ENCODE peak calls at places on chromosomes 13 and 19, in six cellular contexts. One of them, this sample, is unnamed. For H3K4me1, the result is how much of the 10 kb centered on the place peaks cover.

GRCh38 chr19:51811344-51811743 is 16.4 kb downstream of the FPR3 start:
- DNase-seq in upper lobe of left lung: peak
- DNase-seq in tibial nerve: no peak
- DNase-seq in left ventricle myocardium inferior: peak
- DNase-seq in CD8-positive, alpha-beta T cell: no peak
- DNase-seq in body of pancreas: no peak
- DNase-seq in this sample: no peak

GRCh38 chr13:21040120-21040834 is 21.1 kb downstream of the LATS2 start:
- DNase-seq in tibial nerve: no peak
- DNase-seq in body of pancreas: no peak
- DNase-seq in left ventricle myocardium inferior: no peak
- DNase-seq in CD8-positive, alpha-beta T cell: no peak
- DNase-seq in upper lobe of left lung: no peak
- DNase-seq in this sample: no peak

GRCh38 chr13:106163426-106163825 is 372.0 kb downstream of the EFNB2 start:
- DNase-seq in body of pancreas: no peak
- DNase-seq in left ventricle myocardium inferior: no peak
- DNase-seq in tibial nerve: no peak
- DNase-seq in upper lobe of left lung: no peak
- DNase-seq in CD8-positive, alpha-beta T cell: no peak
- DNase-seq in this sample: no peak

GRCh38 chr13:98411617-98412310 is 165.1 kb downstream of the STK24 start:
- DNase-seq in tibial nerve: peak
- DNase-seq in body of pancreas: peak
- DNase-seq in left ventricle myocardium inferior: peak
- DNase-seq in CD8-positive, alpha-beta T cell: no peak
- DNase-seq in upper lobe of left lung: peak
- DNase-seq in this sample: no peak

GRCh38 chr13:30576528-30576927 is 41.2 kb upstream of the USPL1 start:
- DNase-seq in upper lobe of left lung: no peak
- DNase-seq in CD8-positive, alpha-beta T cell: peak
- DNase-seq in body of pancreas: no peak
- DNase-seq in tibial nerve: peak
- DNase-seq in left ventricle myocardium inferior: no peak
- DNase-seq in this sample: peak

GRCh38 chr13:78601124-78601885 is 2.0 kb downstream of the POU4F1 start:
- DNase-seq in body of pancreas: no peak
- DNase-seq in left ventricle myocardium inferior: no peak
- DNase-seq in tibial nerve: no peak
- DNase-seq in CD8-positive, alpha-beta T cell: no peak
- DNase-seq in upper lobe of left lung: no peak
- DNase-seq in this sample: no peak

GRCh38 chr19:41698746-41699230 is 9.6 kb upstream of the CEACAM5 start:
- DNase-seq in CD8-positive, alpha-beta T cell: no peak
- DNase-seq in left ventricle myocardium inferior: no peak
- DNase-seq in upper lobe of left lung: no peak
- DNase-seq in body of pancreas: no peak
- DNase-seq in tibial nerve: no peak
- DNase-seq in this sample: no peak

GRCh38 chr19:8413593-8413923 is 453 bp downstream of the MARCHF2 start:
- DNase-seq in tibial nerve: no peak
- DNase-seq in upper lobe of left lung: no peak
- DNase-seq in CD8-positive, alpha-beta T cell: no peak
- DNase-seq in left ventricle myocardium inferior: no peak
- DNase-seq in body of pancreas: no peak
- DNase-seq in this sample: no peak

GRCh38 chr13:47413112-47413511 is 516.3 kb upstream of the HTR2A start:
- DNase-seq in upper lobe of left lung: no peak
- DNase-seq in body of pancreas: no peak
- DNase-seq in left ventricle myocardium inferior: no peak
- DNase-seq in tibial nerve: no peak
- DNase-seq in CD8-positive, alpha-beta T cell: no peak
- DNase-seq in this sample: no peak

GRCh38 chr13:76799696-76800095 is 86.5 kb downstream of the KCTD12 start:
- DNase-seq in tibial nerve: no peak
- DNase-seq in left ventricle myocardium inferior: no peak
- DNase-seq in CD8-positive, alpha-beta T cell: no peak
- DNase-seq in upper lobe of left lung: no peak
- DNase-seq in body of pancreas: no peak
- DNase-seq in this sample: no peak

GRCh38 chr19:53537523-53538377 is at the start of gene ZNF331:
- DNase-seq in tibial nerve: peak
- DNase-seq in CD8-positive, alpha-beta T cell: peak
- DNase-seq in upper lobe of left lung: peak
- DNase-seq in left ventricle myocardium inferior: peak
- DNase-seq in body of pancreas: peak
- DNase-seq in this sample: peak

GRCh38 chr13:43879323-43880181 is at the start of the genes CCDC122 and LACC1:
- DNase-seq in tibial nerve: peak
- DNase-seq in CD8-positive, alpha-beta T cell: peak
- DNase-seq in upper lobe of left lung: peak
- DNase-seq in body of pancreas: peak
- DNase-seq in left ventricle myocardium inferior: peak
- DNase-seq in this sample: peak

GRCh38 chr13:74870865-74871264 is 611.1 kb downstream of the TBC1D4 start:
- DNase-seq in tibial nerve: no peak
- DNase-seq in body of pancreas: no peak
- DNase-seq in left ventricle myocardium inferior: no peak
- DNase-seq in CD8-positive, alpha-beta T cell: no peak
- DNase-seq in upper lobe of left lung: no peak
- DNase-seq in this sample: no peak

GRCh38 chr19:16584825-16585801 is 12.9 kb upstream of the SLC35E1 start:
- DNase-seq in left ventricle myocardium inferior: no peak
- DNase-seq in tibial nerve: no peak
- DNase-seq in upper lobe of left lung: no peak
- DNase-seq in CD8-positive, alpha-beta T cell: no peak
- DNase-seq in body of pancreas: no peak
- DNase-seq in this sample: no peak

GRCh38 chr13:110523180-110523579 is 38.3 kb downstream of the RAB20 start:
- DNase-seq in CD8-positive, alpha-beta T cell: no peak
- DNase-seq in upper lobe of left lung: no peak
- DNase-seq in body of pancreas: no peak
- DNase-seq in left ventricle myocardium inferior: no peak
- DNase-seq in tibial nerve: no peak
- DNase-seq in this sample: no peak

GRCh38 chr13:113862766-113863510 is 938 bp downstream of the GAS6 start:
- DNase-seq in body of pancreas: peak
- DNase-seq in upper lobe of left lung: peak
- DNase-seq in CD8-positive, alpha-beta T cell: no peak
- DNase-seq in left ventricle myocardium inferior: peak
- DNase-seq in tibial nerve: no peak
- DNase-seq in this sample: no peak

GRCh38 chr19:3798137-3798536 is 12.0 kb upstream of the MATK start:
- DNase-seq in tibial nerve: no peak
- DNase-seq in left ventricle myocardium inferior: no peak
- DNase-seq in body of pancreas: no peak
- DNase-seq in upper lobe of left lung: no peak
- DNase-seq in CD8-positive, alpha-beta T cell: no peak
- DNase-seq in this sample: no peak

GRCh38 chr13:36713842-36714241 is 40.0 kb downstream of the SERTM1 start:
- DNase-seq in CD8-positive, alpha-beta T cell: no peak
- DNase-seq in tibial nerve: no peak
- DNase-seq in body of pancreas: no peak
- DNase-seq in upper lobe of left lung: no peak
- DNase-seq in left ventricle myocardium inferior: no peak
- DNase-seq in this sample: no peak

GRCh38 chr19:54434112-54434861 is 14.7 kb upstream of the LENG8 start:
- DNase-seq in upper lobe of left lung: no peak
- DNase-seq in CD8-positive, alpha-beta T cell: no peak
- DNase-seq in tibial nerve: no peak
- DNase-seq in left ventricle myocardium inferior: no peak
- DNase-seq in body of pancreas: no peak
- DNase-seq in this sample: no peak

GRCh38 chr13:49539313-49539712 is 43.6 kb downstream of the PHF11 start:
- DNase-seq in body of pancreas: no peak
- DNase-seq in upper lobe of left lung: no peak
- DNase-seq in left ventricle myocardium inferior: no peak
- DNase-seq in tibial nerve: no peak
- DNase-seq in CD8-positive, alpha-beta T cell: no peak
- DNase-seq in this sample: no peak

GRCh38 chr13:70297219-70297618 is 189.0 kb upstream of the KLHL1 start:
- DNase-seq in body of pancreas: no peak
- DNase-seq in tibial nerve: no peak
- DNase-seq in upper lobe of left lung: no peak
- DNase-seq in left ventricle myocardium inferior: no peak
- DNase-seq in CD8-positive, alpha-beta T cell: no peak
- DNase-seq in this sample: no peak

DNA sequence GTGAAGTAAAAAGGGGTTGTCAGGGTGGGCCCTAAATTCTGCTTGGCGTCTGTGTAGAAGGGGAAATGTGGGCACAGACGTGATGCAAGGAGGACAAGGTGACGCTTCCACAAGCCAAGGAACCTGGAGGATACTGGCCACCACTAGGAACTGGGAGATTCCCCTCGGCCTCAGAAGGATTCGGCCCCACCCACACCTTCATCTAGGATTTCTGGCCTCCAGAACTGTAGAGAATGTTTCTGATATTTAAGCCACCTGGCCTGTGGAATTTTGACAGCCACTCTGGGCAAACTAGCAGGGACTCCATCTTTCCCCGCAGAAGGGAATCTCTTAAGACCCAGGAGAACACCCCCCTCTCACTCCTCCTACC is 1.1 kb downstream of the PLEKHJ1 start:
- DNase-seq in tibial nerve: no peak
- DNase-seq in upper lobe of left lung: no peak
- DNase-seq in body of pancreas: no peak
- DNase-seq in left ventricle myocardium inferior: no peak
- DNase-seq in CD8-positive, alpha-beta T cell: no peak
- DNase-seq in this sample: no peak
- H3K4me3 ChIP-seq in tibial nerve: peak
- H3K4me3 ChIP-seq in upper lobe of left lung: peak
- H3K4me3 ChIP-seq in body of pancreas: peak
- H3K4me3 ChIP-seq in left ventricle myocardium inferior: peak
- H3K4me3 ChIP-seq in CD8-positive, alpha-beta T cell: peak
- H3K4me3 ChIP-seq in this sample: peak

GRCh38 chr19:48940902-48941301 is 7.4 kb downstream of the DHDH start:
- DNase-seq in left ventricle myocardium inferior: no peak
- DNase-seq in tibial nerve: no peak
- DNase-seq in upper lobe of left lung: no peak
- DNase-seq in CD8-positive, alpha-beta T cell: no peak
- DNase-seq in body of pancreas: no peak
- DNase-seq in this sample: no peak
- H3K4me1 ChIP-seq in left ventricle myocardium inferior: under half
- H3K4me1 ChIP-seq in tibial nerve: under half
- H3K4me1 ChIP-seq in upper lobe of left lung: under half
- H3K4me1 ChIP-seq in CD8-positive, alpha-beta T cell: under half
- H3K4me1 ChIP-seq in body of pancreas: under half
- H3K4me1 ChIP-seq in this sample: under half

GRCh38 chr13:64158910-64159309 is 2743.3 kb upstream of the PCDH20 start:
- DNase-seq in tibial nerve: no peak
- DNase-seq in upper lobe of left lung: no peak
- DNase-seq in left ventricle myocardium inferior: no peak
- DNase-seq in body of pancreas: no peak
- DNase-seq in CD8-positive, alpha-beta T cell: no peak
- DNase-seq in this sample: peak

DNA sequence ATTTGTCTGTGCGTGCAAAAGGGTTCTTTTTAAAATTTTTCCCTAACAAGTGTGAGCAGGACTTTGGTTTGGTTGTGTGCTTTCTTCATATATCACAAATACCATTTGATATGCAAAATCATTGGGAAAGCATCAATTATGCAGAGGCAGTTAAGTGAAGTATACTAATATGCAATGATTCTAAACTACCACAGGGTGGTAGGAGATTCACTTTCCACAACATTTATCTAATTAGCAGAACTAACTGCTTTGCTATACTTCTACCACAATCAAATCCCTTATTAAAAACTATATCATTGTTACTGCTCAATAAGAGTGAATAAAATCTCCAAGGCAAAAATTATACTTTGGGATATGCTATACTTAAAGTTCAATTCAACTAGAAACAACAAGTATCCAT is 2738.9 kb upstream of the PCDH20 start:
- DNase-seq in body of pancreas: no peak
- DNase-seq in upper lobe of left lung: no peak
- DNase-seq in tibial nerve: no peak
- DNase-seq in left ventricle myocardium inferior: no peak
- DNase-seq in CD8-positive, alpha-beta T cell: no peak
- DNase-seq in this sample: no peak
- TF ChIP-seq CTCF in body of pancreas: no peak
- TF ChIP-seq CTCF in upper lobe of left lung: no peak
- TF ChIP-seq CTCF in tibial nerve: no peak
- TF ChIP-seq CTCF in left ventricle myocardium inferior: no peak
- TF ChIP-seq CTCF in CD8-positive, alpha-beta T cell: no peak
- TF ChIP-seq CTCF in this sample: peak

GRCh38 chr19:18789883-18790565 is 1.1 kb downstream of the COMP start:
- DNase-seq in left ventricle myocardium inferior: no peak
- DNase-seq in tibial nerve: no peak
- DNase-seq in upper lobe of left lung: no peak
- DNase-seq in body of pancreas: no peak
- DNase-seq in CD8-positive, alpha-beta T cell: no peak
- DNase-seq in this sample: no peak
- H3K4me3 ChIP-seq in left ventricle myocardium inferior: peak
- H3K4me3 ChIP-seq in tibial nerve: no peak
- H3K4me3 ChIP-seq in upper lobe of left lung: peak
- H3K4me3 ChIP-seq in body of pancreas: no peak
- H3K4me3 ChIP-seq in CD8-positive, alpha-beta T cell: no peak
- H3K4me3 ChIP-seq in this sample: no peak

GRCh38 chr13:108213946-108214345 is 1.4 kb downstream of the LIG4 start:
- DNase-seq in tibial nerve: no peak
- DNase-seq in body of pancreas: no peak
- DNase-seq in CD8-positive, alpha-beta T cell: no peak
- DNase-seq in upper lobe of left lung: no peak
- DNase-seq in left ventricle myocardium inferior: no peak
- DNase-seq in this sample: no peak

GRCh38 chr13:108215428-108215827 is at the start of gene LIG4:
- DNase-seq in upper lobe of left lung: peak
- DNase-seq in tibial nerve: peak
- DNase-seq in CD8-positive, alpha-beta T cell: peak
- DNase-seq in body of pancreas: peak
- DNase-seq in left ventricle myocardium inferior: peak
- DNase-seq in this sample: peak

GRCh38 chr13:108214511-108215383 is 589 bp downstream of the LIG4 start:
- DNase-seq in tibial nerve: no peak
- DNase-seq in body of pancreas: peak
- DNase-seq in CD8-positive, alpha-beta T cell: no peak
- DNase-seq in left ventricle myocardium inferior: no peak
- DNase-seq in upper lobe of left lung: peak
- DNase-seq in this sample: peak

GRCh38 chr13:108220042-108220441 is 1.9 kb downstream of the ABHD13 start:
- DNase-seq in upper lobe of left lung: peak
- DNase-seq in left ventricle myocardium inferior: no peak
- DNase-seq in CD8-positive, alpha-beta T cell: no peak
- DNase-seq in tibial nerve: no peak
- DNase-seq in body of pancreas: peak
- DNase-seq in this sample: no peak

GRCh38 chr13:108218044-108218974 is at the start of gene ABHD13:
- DNase-seq in upper lobe of left lung: peak
- DNase-seq in body of pancreas: peak
- DNase-seq in left ventricle myocardium inferior: peak
- DNase-seq in tibial nerve: peak
- DNase-seq in CD8-positive, alpha-beta T cell: peak
- DNase-seq in this sample: peak
- H3K4me1 ChIP-seq in upper lobe of left lung: under half
- H3K4me1 ChIP-seq in body of pancreas: under half
- H3K4me1 ChIP-seq in left ventricle myocardium inferior: half or more
- H3K4me1 ChIP-seq in tibial nerve: under half
- H3K4me1 ChIP-seq in CD8-positive, alpha-beta T cell: under half
- H3K4me1 ChIP-seq in this sample: under half

GRCh38 chr13:54449922-54450321 is 1421.3 kb downstream of the OLFM4 start:
- DNase-seq in body of pancreas: no peak
- DNase-seq in left ventricle myocardium inferior: no peak
- DNase-seq in tibial nerve: no peak
- DNase-seq in CD8-positive, alpha-beta T cell: no peak
- DNase-seq in upper lobe of left lung: no peak
- DNase-seq in this sample: no peak
- TF ChIP-seq CTCF in body of pancreas: no peak
- TF ChIP-seq CTCF in left ventricle myocardium inferior: no peak
- TF ChIP-seq CTCF in tibial nerve: no peak
- TF ChIP-seq CTCF in CD8-positive, alpha-beta T cell: no peak
- TF ChIP-seq CTCF in upper lobe of left lung: no peak
- TF ChIP-seq CTCF in this sample: peak

This sample was measured in BE2C.